ENCODE peak calls at places on chromosomes 5 and 9, in seven cellular contexts. K is K562; C is endodermal cell; L is cardiac muscle cell; O is HCT116; U is CD4-positive, CD25-positive, alpha-beta regulatory T cell; T is stomach. F is an unnamed sample. For H3K4me1 and H3K36me3, the result is how much of the 10 kb centered on the place peaks cover.

GRCh38 chr9:1490341-1491115 is 440.4 kb downstream of the DMRT2 start:
- DNase-seq in C (no peak), K (no peak), O (no peak), U (no peak), T (no peak), L (no peak), F (no peak)

GRCh38 chr9:106828965-106829364 is 34.0 kb upstream of the ZNF462 start:
- DNase-seq in C (no peak), K (no peak), O (no peak), T (no peak), L (no peak), U (no peak), F (no peak)

GRCh38 chr5:81513982-81514381 is 120.0 kb upstream of the ACOT12 start:
- DNase-seq in T (no peak), K (no peak), U (no peak), C (no peak), O (no peak), L (no peak), F (no peak)

GRCh38 chr9:16652511-16653101 is 217.9 kb downstream of the BNC2 start:
- DNase-seq in L (no peak), U (no peak), K (no peak), O (no peak), T (no peak), C (no peak), F (no peak)

GRCh38 chr5:60958712-60959111 is 13.7 kb downstream of the NDUFAF2 start:
- DNase-seq in K (no peak), C (no peak), T (no peak), L (no peak), O (no peak), U (no peak), F (no peak)

GRCh38 chr9:111945216-111945615 is 48.6 kb downstream of the UGCG start:
- DNase-seq in O (no peak), C (no peak), K (no peak), T (no peak), U (no peak), L (no peak), F (no peak)

GRCh38 chr5:35316611-35317307 is 86.5 kb upstream of the PRLR start:
- DNase-seq in O (no peak), L (no peak), K (no peak), C (no peak), U (no peak), T (no peak), F (no peak)

GRCh38 chr9:74562611-74563010 is 65.5 kb downstream of the RORB start:
- DNase-seq in O (no peak), T (no peak), C (no peak), L (no peak), K (no peak), U (no peak), F (no peak)

GRCh38 chr5:147397616-147398015 is 112.3 kb downstream of the DPYSL3 start:
- DNase-seq in L (no peak), K (no peak), C (peak), O (no peak), T (no peak), U (no peak), F (no peak)

GRCh38 chr9:129919283-129919682 is 84.0 kb downstream of the USP20 start:
- DNase-seq in T (no peak), K (no peak), U (no peak), C (no peak), O (no peak), L (no peak), F (no peak)

GRCh38 chr5:132315529-132316067 is 21.4 kb downstream of the SLC22A4 start:
- DNase-seq in C (no peak), L (no peak), K (peak), U (no peak), O (no peak), T (no peak), F (no peak)

GRCh38 chr9:108180511-108180910 is 675.3 kb downstream of the ACTL7B start:
- DNase-seq in C (no peak), O (no peak), K (no peak), U (no peak), L (no peak), T (no peak), F (peak)

GRCh38 chr5:76946090-76946489 is 6.8 kb upstream of the CRHBP start:
- DNase-seq in U (no peak), K (no peak), O (no peak), L (no peak), T (no peak), C (no peak), F (no peak)
- H3K4me3 ChIP-seq in U (no peak), K (no peak), O (no peak), L (no peak), T (no peak), C (no peak), F (no peak)

GRCh38 chr9:126637002-126637849 is 23.5 kb downstream of the LMX1B start:
- DNase-seq in T (no peak), U (no peak), L (no peak), O (no peak), K (no peak), C (no peak), F (no peak)

GRCh38 chr9:126638571-126639132 is 24.9 kb downstream of the LMX1B start:
- DNase-seq in T (no peak), O (no peak), L (peak), U (no peak), K (no peak), C (peak), F (no peak)

GRCh38 chr9:126633881-126634558 is 20.3 kb downstream of the LMX1B start:
- DNase-seq in T (no peak), C (no peak), O (no peak), U (no peak), K (no peak), L (no peak), F (no peak)

GRCh38 chr9:126635061-126635460 is 21.3 kb downstream of the LMX1B start:
- DNase-seq in O (no peak), T (no peak), K (no peak), C (no peak), U (no peak), L (no peak), F (no peak)

GRCh38 chr9:126635661-126636439 is 22.1 kb downstream of the LMX1B start:
- DNase-seq in L (no peak), U (no peak), K (no peak), T (no peak), O (no peak), C (peak), F (no peak)
- H3K4me1 ChIP-seq in L (under half), U (under half), K (under half), T (under half), O (under half), C (under half), F (under half)

GRCh38 chr9:116700882-116701836 is 14.1 kb downstream of the TRIM32 start:
- DNase-seq in L (no peak), T (no peak), O (no peak), U (no peak), K (no peak), C (no peak), F (no peak)
- H3K36me3 ChIP-seq in L (under half), T (under half), O (under half), U (under half), K (under half), C (half or more), F (under half)

DNA sequence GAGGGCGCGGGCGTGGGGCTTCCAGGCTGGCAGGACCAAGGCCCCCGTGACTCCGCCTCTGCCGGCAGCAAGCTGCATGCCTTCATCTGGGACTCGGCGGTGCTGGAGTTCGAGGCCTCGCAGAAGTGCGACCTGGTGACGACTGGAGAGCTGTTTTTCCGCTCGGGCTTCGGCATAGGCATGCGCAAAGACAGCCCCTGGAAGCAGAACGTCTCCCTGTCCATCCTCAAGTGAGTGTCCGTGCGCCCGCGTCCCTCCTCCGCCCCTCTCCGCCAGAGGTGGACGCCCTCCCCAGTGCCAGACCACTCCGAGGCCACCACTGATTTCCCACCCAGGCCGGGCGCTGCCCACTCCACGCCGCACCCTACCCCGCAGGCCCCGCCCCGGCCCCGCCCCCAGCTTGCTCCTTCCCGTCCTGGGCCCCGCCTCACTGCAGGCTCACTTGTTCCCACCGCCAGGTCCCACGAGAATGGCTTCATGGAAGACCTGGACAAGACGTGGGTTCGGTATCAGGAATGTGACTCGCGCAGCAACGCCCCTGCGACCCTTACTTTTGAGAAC is 6.7 kb downstream of the LRRC26 start:
- DNase-seq in O (peak), C (peak), L (peak), T (no peak), K (peak), U (no peak), F (no peak)
- H3K4me3 ChIP-seq in O (peak), C (no peak), L (peak), T (peak), K (peak), U (no peak), F (no peak)

GRCh38 chr9:105248691-105249090 is 4.2 kb downstream of the SLC44A1 start:
- DNase-seq in C (no peak), K (no peak), T (no peak), O (no peak), L (no peak), U (no peak), F (no peak)

GRCh38 chr9:105252405-105252756 is 7.9 kb downstream of the SLC44A1 start:
- DNase-seq in U (no peak), K (no peak), C (no peak), O (no peak), L (no peak), T (no peak), F (peak)

GRCh38 chr9:105251733-105252404 is 7.4 kb downstream of the SLC44A1 start:
- DNase-seq in C (no peak), K (no peak), T (no peak), L (no peak), U (no peak), O (no peak), F (no peak)

GRCh38 chr9:105254226-105254625 is 9.8 kb downstream of the SLC44A1 start:
- DNase-seq in U (no peak), T (peak), C (peak), L (no peak), K (no peak), O (no peak), F (peak)

DNA sequence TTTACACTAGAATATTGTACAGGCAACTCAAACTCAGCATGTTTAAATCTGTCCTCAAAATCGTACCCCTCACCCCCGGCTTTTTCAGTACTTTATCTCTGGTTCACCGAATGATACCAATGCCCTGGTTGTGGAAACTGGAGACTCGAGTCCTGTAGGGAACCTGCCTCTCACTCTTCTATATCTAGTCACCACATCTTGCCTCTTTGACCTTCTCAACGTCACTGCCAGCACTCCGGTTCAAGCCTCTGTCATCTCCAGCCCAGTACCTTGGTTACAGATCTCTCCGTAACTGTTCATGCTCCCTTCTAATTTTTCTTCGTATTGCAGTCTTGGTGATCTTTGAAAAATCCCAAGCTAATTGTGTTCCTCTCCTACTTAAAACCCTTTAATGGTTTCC is 6.7 kb downstream of the SLC44A1 start:
- DNase-seq in C (no peak), L (no peak), K (no peak), U (no peak), O (no peak), T (no peak), F (no peak)
- H3K4me1 ChIP-seq in C (under half), L (under half), K (under half), U (under half), O (under half), T (under half), F (under half)

GRCh38 chr9:85942913-85943729 is 2.2 kb downstream of the NAA35 start:
- DNase-seq in U (no peak), T (no peak), O (no peak), L (no peak), C (no peak), K (no peak), F (no peak)
- H3K36me3 ChIP-seq in U (under half), T (under half), O (under half), L (under half), C (under half), K (half or more), F (under half)

DNA sequence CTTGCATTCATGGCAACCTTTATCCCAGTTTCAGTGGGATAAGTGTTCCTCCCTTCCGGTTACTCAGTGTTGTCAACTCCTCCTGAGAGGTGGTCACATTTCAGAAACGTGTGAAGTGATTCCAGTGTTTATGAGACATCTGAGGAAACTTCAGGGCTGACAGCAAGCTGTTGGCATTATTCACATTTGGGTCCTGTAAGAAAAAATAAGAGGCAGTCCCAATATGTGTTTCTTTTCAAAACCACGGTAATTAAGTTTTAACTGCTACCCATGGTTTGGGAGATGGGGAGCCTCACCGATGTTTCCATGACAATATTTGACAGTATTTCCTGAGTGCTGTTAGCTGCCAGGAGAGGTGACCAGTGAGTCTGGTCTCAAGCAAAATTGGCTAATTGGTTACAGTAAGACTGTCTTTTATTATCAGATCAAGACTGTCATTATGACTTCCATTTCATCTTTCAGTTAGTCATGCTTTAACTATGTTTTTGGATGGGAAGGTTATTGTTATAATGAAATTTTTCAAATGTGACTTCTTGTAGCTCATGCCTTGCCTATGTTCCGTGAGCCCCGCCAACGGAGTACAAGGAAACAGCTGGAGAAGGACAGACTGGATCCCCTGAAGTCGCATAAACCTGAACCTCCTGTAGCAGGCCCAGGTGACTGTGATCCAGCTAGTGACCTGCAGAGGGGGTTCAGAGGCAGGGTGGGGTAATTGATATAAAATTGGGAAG is 115.3 kb downstream of the GDNF start:
- DNase-seq in C (no peak), K (no peak), T (no peak), O (no peak), L (no peak), U (no peak), F (no peak)
- H3K4me3 ChIP-seq in C (no peak), K (no peak), T (no peak), O (no peak), L (no peak), U (no peak), F (no peak)

GRCh38 chr9:113574381-113575262 is 111.1 kb downstream of the RGS3 start:
- DNase-seq in T (no peak), K (no peak), L (no peak), O (no peak), U (no peak), C (peak), F (no peak)
- H3K4me1 ChIP-seq in T (half or more), K (under half), L (under half), O (under half), U (under half), C (under half), F (under half)